ENCODE peak calls at places on chromosomes 6 and 20, in ten cellular contexts. One of them, this sample, is unnamed.

GRCh38 chr20:57170343-57170742 is 96.1 kb downstream of the BMP7 start:
- DNase-seq in effector CD4-positive, alpha-beta T cell: no peak
- DNase-seq in CD8-positive, alpha-beta T cell: no peak
- DNase-seq in HCEC 1CT: no peak
- DNase-seq in HEK293T: no peak
- DNase-seq in mesothelial cell of epicardium: no peak
- DNase-seq in dermis blood vessel endothelial cell: no peak
- DNase-seq in glutamatergic neuron: no peak
- DNase-seq in HT-29: peak; percentile 30
- DNase-seq in activated CD4-positive, alpha-beta T cell treated with anti-CD3 and anti-CD28 coated beads, Interleukin-2, amount 50 U/mL, for 1 hour: no peak
- DNase-seq in this sample: no peak

GRCh38 chr6:169489642-169490408 is 212.0 kb downstream of the WDR27 start:
- DNase-seq in HT-29: no peak
- DNase-seq in CD8-positive, alpha-beta T cell: no peak
- DNase-seq in dermis blood vessel endothelial cell: no peak
- DNase-seq in mesothelial cell of epicardium: no peak
- DNase-seq in activated CD4-positive, alpha-beta T cell treated with anti-CD3 and anti-CD28 coated beads, Interleukin-2, amount 50 U/mL, for 1 hour: no peak
- DNase-seq in effector CD4-positive, alpha-beta T cell: no peak
- DNase-seq in HCEC 1CT: no peak
- DNase-seq in glutamatergic neuron: no peak
- DNase-seq in HEK293T: no peak
- DNase-seq in this sample: no peak

GRCh38 chr20:11274137-11274536 is 600.3 kb upstream of the JAG1 start:
- DNase-seq in HEK293T: peak; percentile 60
- DNase-seq in mesothelial cell of epicardium: no peak
- DNase-seq in dermis blood vessel endothelial cell: peak; percentile 85
- DNase-seq in activated CD4-positive, alpha-beta T cell treated with anti-CD3 and anti-CD28 coated beads, Interleukin-2, amount 50 U/mL, for 1 hour: no peak
- DNase-seq in HT-29: peak; percentile 83
- DNase-seq in effector CD4-positive, alpha-beta T cell: no peak
- DNase-seq in HCEC 1CT: peak; percentile 52
- DNase-seq in CD8-positive, alpha-beta T cell: no peak
- DNase-seq in glutamatergic neuron: no peak
- DNase-seq in this sample: no peak

GRCh38 chr6:129744201-129744879 is 34.4 kb upstream of the ARHGAP18 start:
- DNase-seq in activated CD4-positive, alpha-beta T cell treated with anti-CD3 and anti-CD28 coated beads, Interleukin-2, amount 50 U/mL, for 1 hour: no peak
- DNase-seq in CD8-positive, alpha-beta T cell: no peak
- DNase-seq in HCEC 1CT: peak; percentile 86
- DNase-seq in HT-29: no peak
- DNase-seq in dermis blood vessel endothelial cell: peak; percentile 73
- DNase-seq in effector CD4-positive, alpha-beta T cell: no peak
- DNase-seq in mesothelial cell of epicardium: no peak
- DNase-seq in HEK293T: peak; percentile 22
- DNase-seq in glutamatergic neuron: no peak
- DNase-seq in this sample: no peak

GRCh38 chr20:59776626-59777320 is 156.7 kb downstream of the SYCP2 start:
- DNase-seq in glutamatergic neuron: no peak
- DNase-seq in activated CD4-positive, alpha-beta T cell treated with anti-CD3 and anti-CD28 coated beads, Interleukin-2, amount 50 U/mL, for 1 hour: no peak
- DNase-seq in HCEC 1CT: no peak
- DNase-seq in effector CD4-positive, alpha-beta T cell: no peak
- DNase-seq in CD8-positive, alpha-beta T cell: no peak
- DNase-seq in HEK293T: no peak
- DNase-seq in dermis blood vessel endothelial cell: no peak
- DNase-seq in mesothelial cell of epicardium: no peak
- DNase-seq in HT-29: no peak
- DNase-seq in this sample: no peak

GRCh38 chr6:158939255-158940170 is 60.5 kb downstream of the RSPH3 start:
- DNase-seq in effector CD4-positive, alpha-beta T cell: no peak
- DNase-seq in HCEC 1CT: no peak
- DNase-seq in dermis blood vessel endothelial cell: peak; percentile 13
- DNase-seq in CD8-positive, alpha-beta T cell: no peak
- DNase-seq in activated CD4-positive, alpha-beta T cell treated with anti-CD3 and anti-CD28 coated beads, Interleukin-2, amount 50 U/mL, for 1 hour: no peak
- DNase-seq in mesothelial cell of epicardium: no peak
- DNase-seq in HT-29: peak; percentile 64
- DNase-seq in glutamatergic neuron: no peak
- DNase-seq in HEK293T: no peak
- DNase-seq in this sample: no peak

GRCh38 chr6:169955796-169956493 is 204.5 kb downstream of the ERMARD start:
- DNase-seq in glutamatergic neuron: no peak
- DNase-seq in mesothelial cell of epicardium: no peak
- DNase-seq in HEK293T: no peak
- DNase-seq in activated CD4-positive, alpha-beta T cell treated with anti-CD3 and anti-CD28 coated beads, Interleukin-2, amount 50 U/mL, for 1 hour: no peak
- DNase-seq in HCEC 1CT: no peak
- DNase-seq in effector CD4-positive, alpha-beta T cell: no peak
- DNase-seq in CD8-positive, alpha-beta T cell: no peak
- DNase-seq in HT-29: no peak
- DNase-seq in dermis blood vessel endothelial cell: no peak
- DNase-seq in this sample: no peak

GRCh38 chr20:33442136-33443005 is 1.2 kb downstream of the SNTA1 start:
- DNase-seq in dermis blood vessel endothelial cell: no peak
- DNase-seq in HEK293T: no peak
- DNase-seq in effector CD4-positive, alpha-beta T cell: no peak
- DNase-seq in HCEC 1CT: no peak
- DNase-seq in glutamatergic neuron: no peak
- DNase-seq in mesothelial cell of epicardium: no peak
- DNase-seq in HT-29: no peak
- DNase-seq in activated CD4-positive, alpha-beta T cell treated with anti-CD3 and anti-CD28 coated beads, Interleukin-2, amount 50 U/mL, for 1 hour: no peak
- DNase-seq in CD8-positive, alpha-beta T cell: no peak
- DNase-seq in this sample: no peak

GRCh38 chr6:7051780-7052440 is 55.9 kb upstream of the RREB1 start:
- DNase-seq in HEK293T: peak; percentile 52
- DNase-seq in CD8-positive, alpha-beta T cell: peak; percentile 40
- DNase-seq in glutamatergic neuron: peak; percentile 52
- DNase-seq in activated CD4-positive, alpha-beta T cell treated with anti-CD3 and anti-CD28 coated beads, Interleukin-2, amount 50 U/mL, for 1 hour: peak; percentile 56
- DNase-seq in effector CD4-positive, alpha-beta T cell: peak; percentile 28
- DNase-seq in mesothelial cell of epicardium: peak; percentile 40
- DNase-seq in dermis blood vessel endothelial cell: peak; percentile 35
- DNase-seq in HT-29: peak; percentile 22
- DNase-seq in HCEC 1CT: no peak
- DNase-seq in this sample: peak; percentile 55

GRCh38 chr6:157834549-157834948 is 11.5 kb downstream of the SNX9 start:
- DNase-seq in HEK293T: no peak
- DNase-seq in activated CD4-positive, alpha-beta T cell treated with anti-CD3 and anti-CD28 coated beads, Interleukin-2, amount 50 U/mL, for 1 hour: no peak
- DNase-seq in CD8-positive, alpha-beta T cell: no peak
- DNase-seq in HCEC 1CT: no peak
- DNase-seq in HT-29: no peak
- DNase-seq in glutamatergic neuron: no peak
- DNase-seq in effector CD4-positive, alpha-beta T cell: no peak
- DNase-seq in mesothelial cell of epicardium: no peak
- DNase-seq in dermis blood vessel endothelial cell: no peak
- DNase-seq in this sample: no peak

GRCh38 chr20:41716436-41716835 is 98.3 kb upstream of the CHD6 start:
- DNase-seq in HCEC 1CT: peak; percentile 28
- DNase-seq in activated CD4-positive, alpha-beta T cell treated with anti-CD3 and anti-CD28 coated beads, Interleukin-2, amount 50 U/mL, for 1 hour: no peak
- DNase-seq in mesothelial cell of epicardium: no peak
- DNase-seq in CD8-positive, alpha-beta T cell: no peak
- DNase-seq in HT-29: no peak
- DNase-seq in effector CD4-positive, alpha-beta T cell: no peak
- DNase-seq in glutamatergic neuron: no peak
- DNase-seq in HEK293T: no peak
- DNase-seq in dermis blood vessel endothelial cell: no peak
- DNase-seq in this sample: no peak

GRCh38 chr20:36574278-36575065 is 1.1 kb downstream of the TGIF2 start:
- DNase-seq in HEK293T: peak; percentile 47
- DNase-seq in mesothelial cell of epicardium: peak; percentile 67
- DNase-seq in CD8-positive, alpha-beta T cell: peak; percentile 30
- DNase-seq in HCEC 1CT: peak; percentile 21
- DNase-seq in HT-29: peak; percentile 64
- DNase-seq in activated CD4-positive, alpha-beta T cell treated with anti-CD3 and anti-CD28 coated beads, Interleukin-2, amount 50 U/mL, for 1 hour: peak; percentile 51
- DNase-seq in dermis blood vessel endothelial cell: peak; percentile 63
- DNase-seq in glutamatergic neuron: peak; percentile 40
- DNase-seq in effector CD4-positive, alpha-beta T cell: peak; percentile 38
- DNase-seq in this sample: peak; percentile 56

GRCh38 chr20:7841967-7842301 is 98.3 kb downstream of the HAO1 start:
- DNase-seq in HT-29: no peak
- DNase-seq in activated CD4-positive, alpha-beta T cell treated with anti-CD3 and anti-CD28 coated beads, Interleukin-2, amount 50 U/mL, for 1 hour: no peak
- DNase-seq in effector CD4-positive, alpha-beta T cell: no peak
- DNase-seq in glutamatergic neuron: no peak
- DNase-seq in mesothelial cell of epicardium: no peak
- DNase-seq in dermis blood vessel endothelial cell: peak; percentile 95
- DNase-seq in CD8-positive, alpha-beta T cell: no peak
- DNase-seq in HCEC 1CT: peak; percentile 95
- DNase-seq in HEK293T: no peak
- DNase-seq in this sample: no peak

GRCh38 chr6:45432944-45433343 is 55.2 kb upstream of the SUPT3H start:
- DNase-seq in HEK293T: no peak
- DNase-seq in HCEC 1CT: peak; percentile 78
- DNase-seq in dermis blood vessel endothelial cell: peak; percentile 74
- DNase-seq in glutamatergic neuron: no peak
- DNase-seq in CD8-positive, alpha-beta T cell: no peak
- DNase-seq in mesothelial cell of epicardium: no peak
- DNase-seq in HT-29: no peak
- DNase-seq in effector CD4-positive, alpha-beta T cell: no peak
- DNase-seq in activated CD4-positive, alpha-beta T cell treated with anti-CD3 and anti-CD28 coated beads, Interleukin-2, amount 50 U/mL, for 1 hour: no peak
- DNase-seq in this sample: no peak

GRCh38 chr6:127566119-127566518 is 10.9 kb upstream of the C6orf58 start:
- DNase-seq in HT-29: no peak
- DNase-seq in glutamatergic neuron: no peak
- DNase-seq in HCEC 1CT: no peak
- DNase-seq in mesothelial cell of epicardium: no peak
- DNase-seq in HEK293T: no peak
- DNase-seq in dermis blood vessel endothelial cell: no peak
- DNase-seq in CD8-positive, alpha-beta T cell: no peak
- DNase-seq in effector CD4-positive, alpha-beta T cell: no peak
- DNase-seq in activated CD4-positive, alpha-beta T cell treated with anti-CD3 and anti-CD28 coated beads, Interleukin-2, amount 50 U/mL, for 1 hour: no peak
- DNase-seq in this sample: no peak

GRCh38 chr6:122399348-122400120 is at the start of gene HSF2:
- DNase-seq in activated CD4-positive, alpha-beta T cell treated with anti-CD3 and anti-CD28 coated beads, Interleukin-2, amount 50 U/mL, for 1 hour: peak; percentile 86
- DNase-seq in mesothelial cell of epicardium: peak; percentile 88
- DNase-seq in dermis blood vessel endothelial cell: peak; percentile 99
- DNase-seq in effector CD4-positive, alpha-beta T cell: peak; percentile 86
- DNase-seq in HEK293T: peak; percentile 96
- DNase-seq in HT-29: peak; percentile 94
- DNase-seq in HCEC 1CT: peak; percentile 99
- DNase-seq in glutamatergic neuron: peak; percentile 94
- DNase-seq in CD8-positive, alpha-beta T cell: peak; percentile 87
- DNase-seq in this sample: peak; percentile 89

GRCh38 chr6:33732819-33733218 is 13.9 kb downstream of the IP6K3 start:
- DNase-seq in HEK293T: no peak
- DNase-seq in HCEC 1CT: no peak
- DNase-seq in HT-29: no peak
- DNase-seq in activated CD4-positive, alpha-beta T cell treated with anti-CD3 and anti-CD28 coated beads, Interleukin-2, amount 50 U/mL, for 1 hour: no peak
- DNase-seq in effector CD4-positive, alpha-beta T cell: no peak
- DNase-seq in CD8-positive, alpha-beta T cell: no peak
- DNase-seq in glutamatergic neuron: no peak
- DNase-seq in dermis blood vessel endothelial cell: no peak
- DNase-seq in mesothelial cell of epicardium: no peak
- DNase-seq in this sample: no peak

GRCh38 chr6:20205722-20206154 is 6.5 kb downstream of the MBOAT1 start:
- DNase-seq in dermis blood vessel endothelial cell: no peak
- DNase-seq in HEK293T: no peak
- DNase-seq in effector CD4-positive, alpha-beta T cell: no peak
- DNase-seq in mesothelial cell of epicardium: no peak
- DNase-seq in activated CD4-positive, alpha-beta T cell treated with anti-CD3 and anti-CD28 coated beads, Interleukin-2, amount 50 U/mL, for 1 hour: no peak
- DNase-seq in CD8-positive, alpha-beta T cell: no peak
- DNase-seq in HCEC 1CT: no peak
- DNase-seq in glutamatergic neuron: no peak
- DNase-seq in HT-29: no peak
- DNase-seq in this sample: no peak

GRCh38 chr6:29251741-29252140 is 49.8 kb upstream of the OR14J1 start:
- DNase-seq in glutamatergic neuron: no peak
- DNase-seq in HCEC 1CT: no peak
- DNase-seq in dermis blood vessel endothelial cell: no peak
- DNase-seq in effector CD4-positive, alpha-beta T cell: no peak
- DNase-seq in HT-29: no peak
- DNase-seq in CD8-positive, alpha-beta T cell: no peak
- DNase-seq in activated CD4-positive, alpha-beta T cell treated with anti-CD3 and anti-CD28 coated beads, Interleukin-2, amount 50 U/mL, for 1 hour: no peak
- DNase-seq in HEK293T: no peak
- DNase-seq in mesothelial cell of epicardium: no peak
- DNase-seq in this sample: no peak

GRCh38 chr6:112372213-112372806 is 25.2 kb downstream of the RFPL4B start:
- DNase-seq in HEK293T: peak; percentile 33
- DNase-seq in CD8-positive, alpha-beta T cell: no peak
- DNase-seq in dermis blood vessel endothelial cell: peak; percentile 57
- DNase-seq in activated CD4-positive, alpha-beta T cell treated with anti-CD3 and anti-CD28 coated beads, Interleukin-2, amount 50 U/mL, for 1 hour: no peak
- DNase-seq in HT-29: peak; percentile 9
- DNase-seq in effector CD4-positive, alpha-beta T cell: no peak
- DNase-seq in mesothelial cell of epicardium: no peak
- DNase-seq in glutamatergic neuron: no peak
- DNase-seq in HCEC 1CT: peak; percentile 62
- DNase-seq in this sample: no peak

GRCh38 chr20:13771853-13772453 is 12.8 kb downstream of the ESF1 start:
- DNase-seq in HEK293T: no peak
- DNase-seq in HT-29: peak; percentile 39
- DNase-seq in mesothelial cell of epicardium: no peak
- DNase-seq in effector CD4-positive, alpha-beta T cell: no peak
- DNase-seq in dermis blood vessel endothelial cell: peak; percentile 40
- DNase-seq in glutamatergic neuron: no peak
- DNase-seq in CD8-positive, alpha-beta T cell: no peak
- DNase-seq in activated CD4-positive, alpha-beta T cell treated with anti-CD3 and anti-CD28 coated beads, Interleukin-2, amount 50 U/mL, for 1 hour: no peak
- DNase-seq in HCEC 1CT: peak; percentile 55
- DNase-seq in this sample: no peak

GRCh38 chr20:49889245-49889942 is 25.9 kb downstream of the SPATA2 start:
- DNase-seq in HEK293T: no peak
- DNase-seq in dermis blood vessel endothelial cell: no peak
- DNase-seq in HT-29: no peak
- DNase-seq in mesothelial cell of epicardium: no peak
- DNase-seq in HCEC 1CT: no peak
- DNase-seq in effector CD4-positive, alpha-beta T cell: no peak
- DNase-seq in CD8-positive, alpha-beta T cell: no peak
- DNase-seq in activated CD4-positive, alpha-beta T cell treated with anti-CD3 and anti-CD28 coated beads, Interleukin-2, amount 50 U/mL, for 1 hour: no peak
- DNase-seq in glutamatergic neuron: no peak
- DNase-seq in this sample: no peak

GRCh38 chr20:6034134-6034969 is 19.5 kb downstream of the LRRN4 start:
- DNase-seq in HCEC 1CT: peak; percentile 12
- DNase-seq in HEK293T: no peak
- DNase-seq in mesothelial cell of epicardium: no peak
- DNase-seq in effector CD4-positive, alpha-beta T cell: no peak
- DNase-seq in dermis blood vessel endothelial cell: peak; percentile 83
- DNase-seq in HT-29: no peak
- DNase-seq in CD8-positive, alpha-beta T cell: no peak
- DNase-seq in glutamatergic neuron: no peak
- DNase-seq in activated CD4-positive, alpha-beta T cell treated with anti-CD3 and anti-CD28 coated beads, Interleukin-2, amount 50 U/mL, for 1 hour: no peak
- DNase-seq in this sample: no peak

GRCh38 chr6:82331031-82331773 is 32.4 kb upstream of the TPBG start:
- DNase-seq in HCEC 1CT: peak; percentile 59
- DNase-seq in activated CD4-positive, alpha-beta T cell treated with anti-CD3 and anti-CD28 coated beads, Interleukin-2, amount 50 U/mL, for 1 hour: no peak
- DNase-seq in HT-29: peak; percentile 7
- DNase-seq in effector CD4-positive, alpha-beta T cell: no peak
- DNase-seq in mesothelial cell of epicardium: no peak
- DNase-seq in CD8-positive, alpha-beta T cell: no peak
- DNase-seq in dermis blood vessel endothelial cell: no peak
- DNase-seq in glutamatergic neuron: no peak
- DNase-seq in HEK293T: peak; percentile 6
- DNase-seq in this sample: no peak

GRCh38 chr6:148293181-148293995 is 49.2 kb upstream of the SASH1 start:
- DNase-seq in dermis blood vessel endothelial cell: no peak
- DNase-seq in effector CD4-positive, alpha-beta T cell: no peak
- DNase-seq in activated CD4-positive, alpha-beta T cell treated with anti-CD3 and anti-CD28 coated beads, Interleukin-2, amount 50 U/mL, for 1 hour: no peak
- DNase-seq in CD8-positive, alpha-beta T cell: no peak
- DNase-seq in mesothelial cell of epicardium: no peak
- DNase-seq in HT-29: no peak
- DNase-seq in HCEC 1CT: no peak
- DNase-seq in HEK293T: no peak
- DNase-seq in glutamatergic neuron: no peak
- DNase-seq in this sample: no peak

GRCh38 chr6:106450645-106451044 is 90.1 kb downstream of the CRYBG1 start:
- DNase-seq in mesothelial cell of epicardium: no peak
- DNase-seq in glutamatergic neuron: no peak
- DNase-seq in HT-29: no peak
- DNase-seq in HEK293T: no peak
- DNase-seq in activated CD4-positive, alpha-beta T cell treated with anti-CD3 and anti-CD28 coated beads, Interleukin-2, amount 50 U/mL, for 1 hour: no peak
- DNase-seq in HCEC 1CT: no peak
- DNase-seq in CD8-positive, alpha-beta T cell: no peak
- DNase-seq in dermis blood vessel endothelial cell: no peak
- DNase-seq in effector CD4-positive, alpha-beta T cell: no peak
- DNase-seq in this sample: no peak

GRCh38 chr20:62694868-62695267 is 13.8 kb upstream of the NTSR1 start:
- DNase-seq in mesothelial cell of epicardium: no peak
- DNase-seq in activated CD4-positive, alpha-beta T cell treated with anti-CD3 and anti-CD28 coated beads, Interleukin-2, amount 50 U/mL, for 1 hour: no peak
- DNase-seq in HEK293T: no peak
- DNase-seq in dermis blood vessel endothelial cell: no peak
- DNase-seq in glutamatergic neuron: no peak
- DNase-seq in effector CD4-positive, alpha-beta T cell: no peak
- DNase-seq in HT-29: no peak
- DNase-seq in CD8-positive, alpha-beta T cell: no peak
- DNase-seq in HCEC 1CT: no peak
- DNase-seq in this sample: no peak

GRCh38 chr6:162698004-162698403 is 29.6 kb downstream of the PRKN start:
- DNase-seq in effector CD4-positive, alpha-beta T cell: no peak
- DNase-seq in glutamatergic neuron: peak; percentile 31
- DNase-seq in HT-29: no peak
- DNase-seq in HCEC 1CT: no peak
- DNase-seq in dermis blood vessel endothelial cell: no peak
- DNase-seq in mesothelial cell of epicardium: no peak
- DNase-seq in activated CD4-positive, alpha-beta T cell treated with anti-CD3 and anti-CD28 coated beads, Interleukin-2, amount 50 U/mL, for 1 hour: no peak
- DNase-seq in HEK293T: no peak
- DNase-seq in CD8-positive, alpha-beta T cell: no peak
- DNase-seq in this sample: no peak